ENCODE peak calls at places on chromosomes 6 and 20, in nine cellular contexts. One of them, this sample, is unnamed.

GRCh38 chr6:150016324-150017185 is 8.8 kb downstream of the RAET1L start:
- DNase-seq in spleen: peak; percentile 71
- DNase-seq in activated naive CD4-positive, alpha-beta T cell: no peak
- DNase-seq in nephron progenitor cell: peak; percentile 37
- DNase-seq in T-helper 9 cell: peak; percentile 41
- DNase-seq in GM18507: no peak
- DNase-seq in substantia nigra: peak; percentile 40
- DNase-seq in GM06990: peak; percentile 42
- DNase-seq in naive thymus-derived CD4-positive, alpha-beta T cell: peak; percentile 74
- DNase-seq in this sample: peak; percentile 78

GRCh38 chr20:21323640-21324039 is 20.5 kb downstream of the XRN2 start:
- DNase-seq in spleen: no peak
- DNase-seq in activated naive CD4-positive, alpha-beta T cell: no peak
- DNase-seq in nephron progenitor cell: no peak
- DNase-seq in T-helper 9 cell: no peak
- DNase-seq in GM18507: no peak
- DNase-seq in substantia nigra: no peak
- DNase-seq in GM06990: no peak
- DNase-seq in naive thymus-derived CD4-positive, alpha-beta T cell: no peak
- DNase-seq in this sample: peak; percentile 54

GRCh38 chr6:142929751-142930358 is 15.1 kb downstream of the HIVEP2 start:
- DNase-seq in spleen: no peak
- DNase-seq in activated naive CD4-positive, alpha-beta T cell: no peak
- DNase-seq in nephron progenitor cell: no peak
- DNase-seq in T-helper 9 cell: no peak
- DNase-seq in GM18507: no peak
- DNase-seq in substantia nigra: no peak
- DNase-seq in GM06990: no peak
- DNase-seq in naive thymus-derived CD4-positive, alpha-beta T cell: no peak
- DNase-seq in this sample: no peak

GRCh38 chr6:152863618-152864326 is 113.2 kb downstream of the VIP start:
- DNase-seq in spleen: no peak
- DNase-seq in activated naive CD4-positive, alpha-beta T cell: peak; percentile 15
- DNase-seq in nephron progenitor cell: peak; percentile 70
- DNase-seq in T-helper 9 cell: peak; percentile 58
- DNase-seq in GM18507: no peak
- DNase-seq in substantia nigra: peak; percentile 36
- DNase-seq in GM06990: no peak
- DNase-seq in naive thymus-derived CD4-positive, alpha-beta T cell: peak; percentile 49
- DNase-seq in this sample: peak; percentile 84

GRCh38 chr6:109877028-109877726 is 100.9 kb upstream of the GPR6 start:
- DNase-seq in spleen: no peak
- DNase-seq in activated naive CD4-positive, alpha-beta T cell: no peak
- DNase-seq in nephron progenitor cell: no peak
- DNase-seq in T-helper 9 cell: no peak
- DNase-seq in GM18507: no peak
- DNase-seq in substantia nigra: no peak
- DNase-seq in GM06990: no peak
- DNase-seq in naive thymus-derived CD4-positive, alpha-beta T cell: no peak
- DNase-seq in this sample: peak; percentile 31

GRCh38 chr6:41469951-41470340 is 76.2 kb upstream of the FOXP4 start:
- DNase-seq in spleen: no peak
- DNase-seq in activated naive CD4-positive, alpha-beta T cell: no peak
- DNase-seq in nephron progenitor cell: no peak
- DNase-seq in T-helper 9 cell: no peak
- DNase-seq in GM18507: no peak
- DNase-seq in substantia nigra: no peak
- DNase-seq in GM06990: no peak
- DNase-seq in naive thymus-derived CD4-positive, alpha-beta T cell: no peak
- DNase-seq in this sample: no peak

GRCh38 chr6:7559651-7560385 is 18.3 kb downstream of the DSP start:
- DNase-seq in spleen: no peak
- DNase-seq in activated naive CD4-positive, alpha-beta T cell: no peak
- DNase-seq in nephron progenitor cell: no peak
- DNase-seq in T-helper 9 cell: no peak
- DNase-seq in GM18507: no peak
- DNase-seq in substantia nigra: no peak
- DNase-seq in GM06990: no peak
- DNase-seq in naive thymus-derived CD4-positive, alpha-beta T cell: no peak
- DNase-seq in this sample: no peak

GRCh38 chr20:50100552-50100951 is 12.4 kb downstream of the UBE2V1 start:
- DNase-seq in spleen: no peak
- DNase-seq in activated naive CD4-positive, alpha-beta T cell: no peak
- DNase-seq in nephron progenitor cell: no peak
- DNase-seq in T-helper 9 cell: no peak
- DNase-seq in GM18507: no peak
- DNase-seq in substantia nigra: no peak
- DNase-seq in GM06990: no peak
- DNase-seq in naive thymus-derived CD4-positive, alpha-beta T cell: no peak
- DNase-seq in this sample: no peak

GRCh38 chr6:161023316-161023715 is 31.7 kb downstream of the MAP3K4 start:
- DNase-seq in spleen: no peak
- DNase-seq in activated naive CD4-positive, alpha-beta T cell: no peak
- DNase-seq in nephron progenitor cell: no peak
- DNase-seq in T-helper 9 cell: no peak
- DNase-seq in GM18507: no peak
- DNase-seq in substantia nigra: no peak
- DNase-seq in GM06990: no peak
- DNase-seq in naive thymus-derived CD4-positive, alpha-beta T cell: no peak
- DNase-seq in this sample: no peak

GRCh38 chr6:104506429-104506828 is 353.3 kb downstream of the HACE1 start:
- DNase-seq in spleen: no peak
- DNase-seq in activated naive CD4-positive, alpha-beta T cell: no peak
- DNase-seq in nephron progenitor cell: no peak
- DNase-seq in T-helper 9 cell: no peak
- DNase-seq in GM18507: no peak
- DNase-seq in substantia nigra: no peak
- DNase-seq in GM06990: no peak
- DNase-seq in naive thymus-derived CD4-positive, alpha-beta T cell: no peak
- DNase-seq in this sample: no peak

GRCh38 chr20:39897781-39898466 is 791.1 kb downstream of the MAFB start:
- DNase-seq in spleen: no peak
- DNase-seq in activated naive CD4-positive, alpha-beta T cell: no peak
- DNase-seq in nephron progenitor cell: no peak
- DNase-seq in T-helper 9 cell: no peak
- DNase-seq in GM18507: no peak
- DNase-seq in substantia nigra: no peak
- DNase-seq in GM06990: no peak
- DNase-seq in naive thymus-derived CD4-positive, alpha-beta T cell: no peak
- DNase-seq in this sample: no peak

GRCh38 chr6:131065824-131066171 is 2.8 kb upstream of the EPB41L2 start:
- DNase-seq in spleen: no peak
- DNase-seq in activated naive CD4-positive, alpha-beta T cell: no peak
- DNase-seq in nephron progenitor cell: no peak
- DNase-seq in T-helper 9 cell: no peak
- DNase-seq in GM18507: no peak
- DNase-seq in substantia nigra: no peak
- DNase-seq in GM06990: no peak
- DNase-seq in naive thymus-derived CD4-positive, alpha-beta T cell: no peak
- DNase-seq in this sample: no peak

GRCh38 chr6:1612902-1613301 is 3.2 kb downstream of the FOXC1 start:
- DNase-seq in spleen: no peak
- DNase-seq in activated naive CD4-positive, alpha-beta T cell: no peak
- DNase-seq in nephron progenitor cell: no peak
- DNase-seq in T-helper 9 cell: no peak
- DNase-seq in GM18507: no peak
- DNase-seq in substantia nigra: no peak
- DNase-seq in GM06990: no peak
- DNase-seq in naive thymus-derived CD4-positive, alpha-beta T cell: no peak
- DNase-seq in this sample: no peak

GRCh38 chr6:37536462-37537225 is 37.0 kb upstream of the CCDC167 start:
- DNase-seq in spleen: no peak
- DNase-seq in activated naive CD4-positive, alpha-beta T cell: no peak
- DNase-seq in nephron progenitor cell: peak; percentile 39
- DNase-seq in T-helper 9 cell: no peak
- DNase-seq in GM18507: no peak
- DNase-seq in substantia nigra: no peak
- DNase-seq in GM06990: no peak
- DNase-seq in naive thymus-derived CD4-positive, alpha-beta T cell: no peak
- DNase-seq in this sample: no peak

GRCh38 chr20:32527447-32528055 is 57.6 kb downstream of the NOL4L start:
- DNase-seq in spleen: no peak
- DNase-seq in activated naive CD4-positive, alpha-beta T cell: no peak
- DNase-seq in nephron progenitor cell: no peak
- DNase-seq in T-helper 9 cell: no peak
- DNase-seq in GM18507: no peak
- DNase-seq in substantia nigra: no peak
- DNase-seq in GM06990: no peak
- DNase-seq in naive thymus-derived CD4-positive, alpha-beta T cell: no peak
- DNase-seq in this sample: no peak

GRCh38 chr20:63782051-63782471 is 42.5 kb downstream of the SLC2A4RG start:
- DNase-seq in spleen: no peak
- DNase-seq in activated naive CD4-positive, alpha-beta T cell: no peak
- DNase-seq in nephron progenitor cell: no peak
- DNase-seq in T-helper 9 cell: no peak
- DNase-seq in GM18507: no peak
- DNase-seq in substantia nigra: no peak
- DNase-seq in GM06990: peak; percentile 63
- DNase-seq in naive thymus-derived CD4-positive, alpha-beta T cell: peak; percentile 62
- DNase-seq in this sample: no peak

GRCh38 chr6:41599015-41599835 is 39.0 kb upstream of the MDFI start:
- DNase-seq in spleen: peak; percentile 61
- DNase-seq in activated naive CD4-positive, alpha-beta T cell: no peak
- DNase-seq in nephron progenitor cell: no peak
- DNase-seq in T-helper 9 cell: no peak
- DNase-seq in GM18507: no peak
- DNase-seq in substantia nigra: no peak
- DNase-seq in GM06990: no peak
- DNase-seq in naive thymus-derived CD4-positive, alpha-beta T cell: no peak
- DNase-seq in this sample: no peak

GRCh38 chr20:63150391-63150898 is 65.5 kb downstream of the YTHDF1 start:
- DNase-seq in spleen: peak; percentile 63
- DNase-seq in activated naive CD4-positive, alpha-beta T cell: no peak
- DNase-seq in nephron progenitor cell: no peak
- DNase-seq in T-helper 9 cell: no peak
- DNase-seq in GM18507: no peak
- DNase-seq in substantia nigra: no peak
- DNase-seq in GM06990: no peak
- DNase-seq in naive thymus-derived CD4-positive, alpha-beta T cell: no peak
- DNase-seq in this sample: no peak

GRCh38 chr6:44304282-44305199 is 8.6 kb downstream of the AARS2 start:
- DNase-seq in spleen: peak; percentile 83
- DNase-seq in activated naive CD4-positive, alpha-beta T cell: no peak
- DNase-seq in nephron progenitor cell: peak; percentile 57
- DNase-seq in T-helper 9 cell: peak; percentile 21
- DNase-seq in GM18507: no peak
- DNase-seq in substantia nigra: no peak
- DNase-seq in GM06990: no peak
- DNase-seq in naive thymus-derived CD4-positive, alpha-beta T cell: peak; percentile 52
- DNase-seq in this sample: peak; percentile 35

GRCh38 chr6:100175814-100176275 is 181.8 kb upstream of the MCHR2 start:
- DNase-seq in spleen: no peak
- DNase-seq in activated naive CD4-positive, alpha-beta T cell: no peak
- DNase-seq in nephron progenitor cell: no peak
- DNase-seq in T-helper 9 cell: no peak
- DNase-seq in GM18507: no peak
- DNase-seq in substantia nigra: no peak
- DNase-seq in GM06990: no peak
- DNase-seq in naive thymus-derived CD4-positive, alpha-beta T cell: no peak
- DNase-seq in this sample: no peak

GRCh38 chr20:63454729-63455567 is 17.5 kb downstream of the KCNQ2 start:
- DNase-seq in spleen: no peak
- DNase-seq in activated naive CD4-positive, alpha-beta T cell: no peak
- DNase-seq in nephron progenitor cell: no peak
- DNase-seq in T-helper 9 cell: no peak
- DNase-seq in GM18507: no peak
- DNase-seq in substantia nigra: no peak
- DNase-seq in GM06990: no peak
- DNase-seq in naive thymus-derived CD4-positive, alpha-beta T cell: no peak
- DNase-seq in this sample: no peak

GRCh38 chr6:132780770-132781371 is 17.6 kb downstream of the SLC18B1 start:
- DNase-seq in spleen: no peak
- DNase-seq in activated naive CD4-positive, alpha-beta T cell: no peak
- DNase-seq in nephron progenitor cell: no peak
- DNase-seq in T-helper 9 cell: no peak
- DNase-seq in GM18507: no peak
- DNase-seq in substantia nigra: no peak
- DNase-seq in GM06990: no peak
- DNase-seq in naive thymus-derived CD4-positive, alpha-beta T cell: no peak
- DNase-seq in this sample: no peak

GRCh38 chr6:1730882-1731281 is 121.2 kb downstream of the FOXC1 start:
- DNase-seq in spleen: no peak
- DNase-seq in activated naive CD4-positive, alpha-beta T cell: no peak
- DNase-seq in nephron progenitor cell: no peak
- DNase-seq in T-helper 9 cell: no peak
- DNase-seq in GM18507: no peak
- DNase-seq in substantia nigra: no peak
- DNase-seq in GM06990: no peak
- DNase-seq in naive thymus-derived CD4-positive, alpha-beta T cell: no peak
- DNase-seq in this sample: no peak

GRCh38 chr20:51861726-51862466 is 59.6 kb upstream of the SALL4 start:
- DNase-seq in spleen: no peak
- DNase-seq in activated naive CD4-positive, alpha-beta T cell: no peak
- DNase-seq in nephron progenitor cell: peak; percentile 22
- DNase-seq in T-helper 9 cell: no peak
- DNase-seq in GM18507: no peak
- DNase-seq in substantia nigra: no peak
- DNase-seq in GM06990: no peak
- DNase-seq in naive thymus-derived CD4-positive, alpha-beta T cell: no peak
- DNase-seq in this sample: no peak

GRCh38 chr6:30890646-30891449 is 6.5 kb downstream of the DDR1 start:
- DNase-seq in spleen: peak; percentile 63
- DNase-seq in activated naive CD4-positive, alpha-beta T cell: no peak
- DNase-seq in nephron progenitor cell: no peak
- DNase-seq in T-helper 9 cell: no peak
- DNase-seq in GM18507: no peak
- DNase-seq in substantia nigra: no peak
- DNase-seq in GM06990: no peak
- DNase-seq in naive thymus-derived CD4-positive, alpha-beta T cell: no peak
- DNase-seq in this sample: no peak

GRCh38 chr6:115133790-115134189 is 791.0 kb upstream of the HS3ST5 start:
- DNase-seq in spleen: no peak
- DNase-seq in activated naive CD4-positive, alpha-beta T cell: no peak
- DNase-seq in nephron progenitor cell: no peak
- DNase-seq in T-helper 9 cell: no peak
- DNase-seq in GM18507: no peak
- DNase-seq in substantia nigra: no peak
- DNase-seq in GM06990: no peak
- DNase-seq in naive thymus-derived CD4-positive, alpha-beta T cell: no peak
- DNase-seq in this sample: no peak

GRCh38 chr6:116120430-116120829 is 5.5 kb downstream of the COL10A1 start:
- DNase-seq in spleen: peak; percentile 71
- DNase-seq in activated naive CD4-positive, alpha-beta T cell: no peak
- DNase-seq in nephron progenitor cell: no peak
- DNase-seq in T-helper 9 cell: no peak
- DNase-seq in GM18507: no peak
- DNase-seq in substantia nigra: no peak
- DNase-seq in GM06990: no peak
- DNase-seq in naive thymus-derived CD4-positive, alpha-beta T cell: no peak
- DNase-seq in this sample: no peak

GRCh38 chr6:57248311-57248895 is 26.3 kb upstream of the RAB23 start:
- DNase-seq in spleen: no peak
- DNase-seq in activated naive CD4-positive, alpha-beta T cell: no peak
- DNase-seq in nephron progenitor cell: no peak
- DNase-seq in T-helper 9 cell: no peak
- DNase-seq in GM18507: no peak
- DNase-seq in substantia nigra: no peak
- DNase-seq in GM06990: no peak
- DNase-seq in naive thymus-derived CD4-positive, alpha-beta T cell: no peak
- DNase-seq in this sample: no peak

GRCh38 chr6:134477991-134478635 is 160.2 kb upstream of the SGK1 start:
- DNase-seq in spleen: no peak
- DNase-seq in activated naive CD4-positive, alpha-beta T cell: no peak
- DNase-seq in nephron progenitor cell: no peak
- DNase-seq in T-helper 9 cell: no peak
- DNase-seq in GM18507: no peak
- DNase-seq in substantia nigra: no peak
- DNase-seq in GM06990: no peak
- DNase-seq in naive thymus-derived CD4-positive, alpha-beta T cell: no peak
- DNase-seq in this sample: no peak

GRCh38 chr6:102944475-102944874 is 1551.0 kb downstream of the GRIK2 start:
- DNase-seq in spleen: no peak
- DNase-seq in activated naive CD4-positive, alpha-beta T cell: no peak
- DNase-seq in nephron progenitor cell: no peak
- DNase-seq in T-helper 9 cell: no peak
- DNase-seq in GM18507: no peak
- DNase-seq in substantia nigra: no peak
- DNase-seq in GM06990: no peak
- DNase-seq in naive thymus-derived CD4-positive, alpha-beta T cell: no peak
- DNase-seq in this sample: no peak

GRCh38 chr6:158780963-158781691 is 38.0 kb downstream of the EZR start:
- DNase-seq in spleen: no peak
- DNase-seq in activated naive CD4-positive, alpha-beta T cell: no peak
- DNase-seq in nephron progenitor cell: no peak
- DNase-seq in T-helper 9 cell: no peak
- DNase-seq in GM18507: no peak
- DNase-seq in substantia nigra: no peak
- DNase-seq in GM06990: no peak
- DNase-seq in naive thymus-derived CD4-positive, alpha-beta T cell: no peak
- DNase-seq in this sample: no peak